ENCODE peak calls at places on chromosomes 16 and 17, in five cellular contexts. One of them, this sample, is unnamed.

GRCh38 chr17:44065668-44066203 is 735 bp downstream of the LSM12 start:
- DNase-seq in K562: no peak
- DNase-seq in GM12878: no peak
- DNase-seq in A549: no peak
- DNase-seq in H1: no peak
- DNase-seq in this sample: no peak

GRCh38 chr17:64386412-64387144 is 4.1 kb downstream of the PECAM1 start:
- DNase-seq in K562: no peak
- DNase-seq in A549: no peak
- DNase-seq in H1: no peak
- DNase-seq in GM12878: no peak
- DNase-seq in this sample: peak

GRCh38 chr16:80023865-80024264 is 423.3 kb upstream of the MAF start:
- DNase-seq in K562: no peak
- DNase-seq in H1: no peak
- DNase-seq in A549: peak
- DNase-seq in GM12878: no peak
- DNase-seq in this sample: peak

GRCh38 chr17:39601758-39602532 is 5.8 kb downstream of the NEUROD2 start:
- DNase-seq in GM12878: no peak
- DNase-seq in K562: no peak
- DNase-seq in A549: no peak
- DNase-seq in H1: no peak
- DNase-seq in this sample: no peak

GRCh38 chr17:77319211-77320031 is 178.7 kb downstream of the SEC14L1 start:
- DNase-seq in H1: no peak
- DNase-seq in GM12878: no peak
- DNase-seq in K562: peak
- DNase-seq in A549: peak
- DNase-seq in this sample: no peak

GRCh38 chr17:82257473-82257872 is 16.0 kb downstream of the CSNK1D start:
- DNase-seq in H1: no peak
- DNase-seq in A549: peak
- DNase-seq in GM12878: no peak
- DNase-seq in K562: peak
- DNase-seq in this sample: no peak

GRCh38 chr16:85210423-85211169 is 98.3 kb upstream of the CIBAR2 start:
- DNase-seq in K562: no peak
- DNase-seq in H1: no peak
- DNase-seq in GM12878: no peak
- DNase-seq in A549: peak
- DNase-seq in this sample: no peak

GRCh38 chr17:13597723-13598347 is 3.9 kb downstream of the HS3ST3A1 start:
- DNase-seq in K562: no peak
- DNase-seq in H1: no peak
- DNase-seq in GM12878: no peak
- DNase-seq in A549: peak
- DNase-seq in this sample: peak

GRCh38 chr16:89093602-89094251 is at the start of gene ACSF3:
- DNase-seq in K562: peak
- DNase-seq in H1: no peak
- DNase-seq in A549: peak
- DNase-seq in GM12878: no peak
- DNase-seq in this sample: no peak

GRCh38 chr16:84463221-84463620 is 41.2 kb downstream of the MEAK7 start:
- DNase-seq in GM12878: no peak
- DNase-seq in K562: no peak
- DNase-seq in H1: no peak
- DNase-seq in A549: no peak
- DNase-seq in this sample: no peak

GRCh38 chr16:3589991-3590701 is 12.9 kb upstream of the NLRC3 start:
- DNase-seq in A549: no peak
- DNase-seq in H1: no peak
- DNase-seq in GM12878: no peak
- DNase-seq in K562: no peak
- DNase-seq in this sample: no peak

GRCh38 chr17:74457146-74457819 is 9.2 kb upstream of the CD300A start:
- DNase-seq in H1: no peak
- DNase-seq in GM12878: no peak
- DNase-seq in K562: peak
- DNase-seq in A549: peak
- DNase-seq in this sample: peak

GRCh38 chr17:80146121-80147034 is 550 bp downstream of the EIF4A3 start:
- DNase-seq in H1: no peak
- DNase-seq in K562: peak
- DNase-seq in GM12878: no peak
- DNase-seq in A549: peak
- DNase-seq in this sample: no peak

GRCh38 chr16:64948056-64948455 is 173.8 kb downstream of the CDH11 start:
- DNase-seq in K562: no peak
- DNase-seq in GM12878: no peak
- DNase-seq in A549: no peak
- DNase-seq in H1: no peak
- DNase-seq in this sample: no peak

GRCh38 chr17:35709874-35710273 is 21.6 kb upstream of the RASL10B start:
- DNase-seq in H1: no peak
- DNase-seq in A549: no peak
- DNase-seq in K562: no peak
- DNase-seq in GM12878: no peak
- DNase-seq in this sample: no peak

GRCh38 chr17:31926100-31926729 is 10.6 kb upstream of the SUZ12 start:
- DNase-seq in H1: no peak
- DNase-seq in A549: no peak
- DNase-seq in K562: no peak
- DNase-seq in GM12878: no peak
- DNase-seq in this sample: no peak

GRCh38 chr16:89534147-89534788 is 26.1 kb downstream of the SPG7 start:
- DNase-seq in A549: no peak
- DNase-seq in H1: no peak
- DNase-seq in GM12878: no peak
- DNase-seq in K562: no peak
- DNase-seq in this sample: no peak

GRCh38 chr16:3825103-3825502 is 55.4 kb downstream of the CREBBP start:
- DNase-seq in H1: no peak
- DNase-seq in K562: no peak
- DNase-seq in A549: no peak
- DNase-seq in GM12878: no peak
- DNase-seq in this sample: no peak

GRCh38 chr16:82024883-82025282 is 10.2 kb upstream of the HSD17B2 start:
- DNase-seq in K562: no peak
- DNase-seq in H1: no peak
- DNase-seq in GM12878: no peak
- DNase-seq in A549: no peak
- DNase-seq in this sample: no peak

GRCh38 chr17:7220593-7221280 is 999 bp downstream of the ACADVL start:
- DNase-seq in K562: no peak
- DNase-seq in H1: no peak
- DNase-seq in A549: peak
- DNase-seq in GM12878: no peak
- DNase-seq in this sample: peak

GRCh38 chr17:37170881-37171460 is 204.8 kb upstream of the C17orf78 start:
- DNase-seq in A549: no peak
- DNase-seq in H1: peak
- DNase-seq in GM12878: no peak
- DNase-seq in K562: no peak
- DNase-seq in this sample: no peak

GRCh38 chr16:14409563-14409962 is 220.5 kb downstream of the PARN start:
- DNase-seq in GM12878: no peak
- DNase-seq in K562: no peak
- DNase-seq in A549: peak
- DNase-seq in H1: no peak
- DNase-seq in this sample: peak

GRCh38 chr17:76887809-76888208 is 19.6 kb downstream of the MGAT5B start:
- DNase-seq in K562: peak
- DNase-seq in H1: no peak
- DNase-seq in GM12878: no peak
- DNase-seq in A549: no peak
- DNase-seq in this sample: no peak

GRCh38 chr16:81513204-81514040 is 68.8 kb downstream of the CMIP start:
- DNase-seq in K562: no peak
- DNase-seq in GM12878: no peak
- DNase-seq in H1: no peak
- DNase-seq in A549: peak
- DNase-seq in this sample: peak

GRCh38 chr17:61218438-61218837 is 181.2 kb upstream of the TBX2 start:
- DNase-seq in A549: peak
- DNase-seq in GM12878: no peak
- DNase-seq in H1: no peak
- DNase-seq in K562: no peak
- DNase-seq in this sample: no peak

GRCh38 chr16:81567987-81568748 is 123.6 kb downstream of the CMIP start:
- DNase-seq in GM12878: no peak
- DNase-seq in A549: peak
- DNase-seq in H1: no peak
- DNase-seq in K562: no peak
- DNase-seq in this sample: peak

GRCh38 chr16:7366041-7366440 is 33.4 kb downstream of the RBFOX1 start:
- DNase-seq in A549: no peak
- DNase-seq in GM12878: no peak
- DNase-seq in H1: no peak
- DNase-seq in K562: no peak
- DNase-seq in this sample: no peak

GRCh38 chr17:29495011-29495410 is 71.8 kb downstream of the ABHD15 start:
- DNase-seq in H1: no peak
- DNase-seq in A549: no peak
- DNase-seq in K562: no peak
- DNase-seq in GM12878: no peak
- DNase-seq in this sample: no peak

GRCh38 chr17:76003915-76004314 is 3.3 kb downstream of the CDK3 start:
- DNase-seq in H1: no peak
- DNase-seq in A549: no peak
- DNase-seq in GM12878: no peak
- DNase-seq in K562: no peak
- DNase-seq in this sample: no peak

GRCh38 chr17:39769974-39770587 is 32.3 kb downstream of the GRB7 start:
- DNase-seq in H1: no peak
- DNase-seq in K562: no peak
- DNase-seq in GM12878: peak
- DNase-seq in A549: no peak
- DNase-seq in this sample: peak

DNA sequence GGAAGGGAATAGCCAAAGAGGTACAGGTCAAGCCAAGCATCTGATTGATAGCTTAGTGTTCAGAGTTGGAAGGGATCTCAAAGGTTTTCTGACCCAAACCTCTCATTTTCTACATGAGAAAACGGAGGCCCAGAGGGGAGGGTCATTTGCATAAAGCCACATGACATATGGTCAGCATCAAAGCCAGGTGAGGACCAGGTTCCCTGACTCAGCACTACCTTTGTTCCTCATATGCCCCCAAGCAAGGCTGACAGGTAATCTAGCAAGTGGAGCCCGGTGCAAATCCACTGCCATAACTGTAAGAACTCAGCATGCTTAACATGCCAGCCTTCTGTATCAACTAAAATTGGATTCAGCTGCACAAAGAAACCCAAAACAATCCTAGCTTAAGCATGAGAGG is 28.2 kb upstream of the CCL1 start:
- DNase-seq in GM12878: no peak
- DNase-seq in K562: no peak
- DNase-seq in H1: no peak
- DNase-seq in A549: no peak
- DNase-seq in this sample: no peak
- TF ChIP-seq POLR2A in GM12878: no peak
- TF ChIP-seq POLR2A in K562: no peak
- TF ChIP-seq POLR2A in H1: no peak
- TF ChIP-seq POLR2A in A549: no peak
- TF ChIP-seq POLR2A in this sample: no peak

GRCh38 chr16:48299471-48299870 is 52.1 kb upstream of the ABCC11 start:
- DNase-seq in GM12878: no peak
- DNase-seq in A549: no peak
- DNase-seq in K562: no peak
- DNase-seq in H1: no peak
- DNase-seq in this sample: no peak

GRCh38 chr16:48295493-48296281 is 48.3 kb upstream of the ABCC11 start:
- DNase-seq in H1: no peak
- DNase-seq in A549: no peak
- DNase-seq in K562: no peak
- DNase-seq in GM12878: no peak
- DNase-seq in this sample: no peak

DNA sequence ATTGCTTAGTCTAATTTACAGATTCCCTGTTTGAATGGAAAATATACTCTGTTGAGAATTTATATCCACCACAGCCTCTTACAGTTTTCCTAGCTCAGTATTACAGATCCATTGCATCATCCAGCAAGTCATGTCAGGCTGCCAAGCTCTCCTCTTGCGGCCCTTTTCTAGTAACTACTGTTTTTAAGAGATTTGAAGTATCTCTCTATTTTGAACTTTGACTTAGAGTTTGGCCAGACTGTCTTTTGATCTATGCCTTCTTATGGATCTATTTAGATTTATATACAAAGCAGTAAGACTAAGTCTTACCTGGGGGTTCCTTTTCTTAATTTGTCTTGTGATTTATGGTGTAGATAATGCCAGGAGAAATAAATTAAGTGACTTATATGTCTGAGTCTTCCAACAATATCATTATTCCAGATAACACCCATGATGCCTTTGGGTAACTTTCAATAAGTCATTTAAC is 53.1 kb upstream of the ABCC11 start:
- DNase-seq in GM12878: no peak
- DNase-seq in K562: no peak
- DNase-seq in A549: peak
- DNase-seq in H1: no peak
- DNase-seq in this sample: no peak
- TF ChIP-seq KDM1A in GM12878: no peak
- TF ChIP-seq KDM1A in K562: no peak
- TF ChIP-seq KDM1A in A549: no peak
- TF ChIP-seq KDM1A in H1: no peak
- TF ChIP-seq KDM1A in this sample: no peak

GRCh38 chr17:20053343-20053964 is 44.3 kb downstream of the SPECC1 start:
- DNase-seq in A549: peak
- DNase-seq in GM12878: no peak
- DNase-seq in H1: no peak
- DNase-seq in K562: no peak
- DNase-seq in this sample: no peak

GRCh38 chr17:20046629-20047028 is 37.5 kb downstream of the SPECC1 start:
- DNase-seq in GM12878: no peak
- DNase-seq in K562: no peak
- DNase-seq in A549: no peak
- DNase-seq in H1: no peak
- DNase-seq in this sample: no peak

GRCh38 chr17:20051624-20052023 is 42.5 kb downstream of the SPECC1 start:
- DNase-seq in H1: no peak
- DNase-seq in GM12878: no peak
- DNase-seq in K562: no peak
- DNase-seq in A549: no peak
- DNase-seq in this sample: no peak
- TF ChIP-seq POLR2A in H1: no peak
- TF ChIP-seq POLR2A in GM12878: no peak
- TF ChIP-seq POLR2A in K562: no peak
- TF ChIP-seq POLR2A in A549: no peak
- TF ChIP-seq POLR2A in this sample: no peak

DNA sequence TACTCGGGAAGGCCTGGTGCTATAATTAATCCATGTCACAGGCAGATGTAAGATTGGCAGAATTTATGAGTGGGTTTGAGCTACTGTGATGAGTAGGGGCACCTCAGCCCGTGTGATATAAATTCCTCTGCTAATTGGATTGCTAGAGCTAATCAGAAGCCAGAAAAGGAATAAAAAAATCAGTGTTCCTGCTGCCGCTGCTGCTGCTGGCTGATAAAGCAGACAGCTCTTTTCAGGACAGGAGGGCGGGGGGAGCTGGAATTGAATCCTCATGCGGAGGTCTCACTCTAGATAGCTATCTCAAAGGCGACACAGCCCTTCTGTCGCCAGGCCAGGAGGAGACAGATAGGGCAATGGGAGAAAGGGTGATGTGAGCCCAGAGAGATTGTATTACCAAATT is 182.7 kb upstream of the ZFHX3 start:
- DNase-seq in GM12878: no peak
- DNase-seq in H1: no peak
- DNase-seq in A549: no peak
- DNase-seq in K562: no peak
- DNase-seq in this sample: no peak
- TF ChIP-seq KDM1A in GM12878: no peak
- TF ChIP-seq KDM1A in H1: no peak
- TF ChIP-seq KDM1A in A549: no peak
- TF ChIP-seq KDM1A in K562: no peak
- TF ChIP-seq KDM1A in this sample: no peak